ENCODE peak calls at places on chromosomes 5 and 9, in four cellular contexts. One of them, this sample, is unnamed.

GRCh38 chr5:126525630-126526245 is 69.3 kb downstream of the ALDH7A1 start:
- DNase-seq in lower leg skin: peak
- DNase-seq in WTC11: peak
- DNase-seq in breast epithelium: no peak
- DNase-seq in this sample: peak

GRCh38 chr9:72623156-72623555 is 101.7 kb downstream of the TMC1 start:
- DNase-seq in WTC11: no peak
- DNase-seq in lower leg skin: no peak
- DNase-seq in breast epithelium: no peak
- DNase-seq in this sample: no peak

GRCh38 chr5:40797273-40798011 is 732 bp downstream of the PRKAA1 start:
- DNase-seq in breast epithelium: peak
- DNase-seq in WTC11: peak
- DNase-seq in lower leg skin: peak
- DNase-seq in this sample: peak

GRCh38 chr5:74130141-74130897 is 504.3 kb downstream of the ARHGEF28 start:
- DNase-seq in WTC11: no peak
- DNase-seq in lower leg skin: no peak
- DNase-seq in breast epithelium: no peak
- DNase-seq in this sample: no peak

GRCh38 chr9:35367451-35367850 is 122.5 kb upstream of the RUSC2 start:
- DNase-seq in breast epithelium: no peak
- DNase-seq in WTC11: no peak
- DNase-seq in lower leg skin: no peak
- DNase-seq in this sample: no peak

GRCh38 chr5:32206799-32207634 is 32.9 kb upstream of the GOLPH3 start:
- DNase-seq in WTC11: no peak
- DNase-seq in breast epithelium: no peak
- DNase-seq in lower leg skin: no peak
- DNase-seq in this sample: no peak

GRCh38 chr5:80083115-80083890 is 48.2 kb downstream of the THBS4 start:
- DNase-seq in breast epithelium: no peak
- DNase-seq in lower leg skin: peak
- DNase-seq in WTC11: peak
- DNase-seq in this sample: no peak

GRCh38 chr5:158679221-158679641 is 420.5 kb downstream of the EBF1 start:
- DNase-seq in lower leg skin: no peak
- DNase-seq in breast epithelium: no peak
- DNase-seq in WTC11: no peak
- DNase-seq in this sample: no peak

GRCh38 chr9:99998266-99998665 is 91.8 kb downstream of the STX17 start:
- DNase-seq in WTC11: peak
- DNase-seq in breast epithelium: no peak
- DNase-seq in lower leg skin: no peak
- DNase-seq in this sample: no peak

GRCh38 chr5:124263680-124264491 is 482.6 kb downstream of the ZNF608 start:
- DNase-seq in breast epithelium: no peak
- DNase-seq in lower leg skin: no peak
- DNase-seq in WTC11: peak
- DNase-seq in this sample: no peak

GRCh38 chr9:121581775-121582600 is 69.4 kb upstream of the DAB2IP start:
- DNase-seq in breast epithelium: no peak
- DNase-seq in lower leg skin: no peak
- DNase-seq in WTC11: no peak
- DNase-seq in this sample: no peak

GRCh38 chr9:115922441-115922840 is 231.2 kb upstream of the PAPPA start:
- DNase-seq in lower leg skin: no peak
- DNase-seq in breast epithelium: no peak
- DNase-seq in WTC11: no peak
- DNase-seq in this sample: no peak

GRCh38 chr5:142080248-142080647 is 28.3 kb upstream of the NDFIP1 start:
- DNase-seq in WTC11: no peak
- DNase-seq in breast epithelium: no peak
- DNase-seq in lower leg skin: peak
- DNase-seq in this sample: no peak

GRCh38 chr5:62268239-62268638 is 37.8 kb upstream of the KIF2A start:
- DNase-seq in WTC11: no peak
- DNase-seq in breast epithelium: no peak
- DNase-seq in lower leg skin: no peak
- DNase-seq in this sample: no peak

GRCh38 chr9:107612136-107612535 is 122.6 kb upstream of the KLF4 start:
- DNase-seq in breast epithelium: no peak
- DNase-seq in WTC11: no peak
- DNase-seq in lower leg skin: peak
- DNase-seq in this sample: no peak

GRCh38 chr5:110965773-110966581 is 105.5 kb upstream of the TSLP start:
- DNase-seq in breast epithelium: no peak
- DNase-seq in lower leg skin: no peak
- DNase-seq in WTC11: no peak
- DNase-seq in this sample: no peak

GRCh38 chr5:140262839-140263238 is 40.1 kb downstream of the PFDN1 start:
- DNase-seq in breast epithelium: no peak
- DNase-seq in lower leg skin: no peak
- DNase-seq in WTC11: no peak
- DNase-seq in this sample: no peak

GRCh38 chr5:73278693-73279092 is 105.7 kb downstream of the TMEM174 start:
- DNase-seq in WTC11: no peak
- DNase-seq in breast epithelium: peak
- DNase-seq in lower leg skin: no peak
- DNase-seq in this sample: no peak

GRCh38 chr5:122743231-122743630 is 31.6 kb upstream of the SNX2 start:
- DNase-seq in WTC11: no peak
- DNase-seq in breast epithelium: no peak
- DNase-seq in lower leg skin: no peak
- DNase-seq in this sample: no peak

GRCh38 chr9:37373621-37374020 is 48.9 kb upstream of the GRHPR start:
- DNase-seq in lower leg skin: no peak
- DNase-seq in breast epithelium: no peak
- DNase-seq in WTC11: no peak
- DNase-seq in this sample: no peak

GRCh38 chr5:92268343-92268742 is 885.2 kb upstream of the ARRDC3 start:
- DNase-seq in breast epithelium: no peak
- DNase-seq in WTC11: no peak
- DNase-seq in lower leg skin: no peak
- DNase-seq in this sample: no peak

GRCh38 chr5:58887721-58888409 is 305.0 kb downstream of the RAB3C start:
- DNase-seq in WTC11: no peak
- DNase-seq in breast epithelium: no peak
- DNase-seq in lower leg skin: no peak
- DNase-seq in this sample: no peak

GRCh38 chr5:73265641-73266040 is 92.6 kb downstream of the TMEM174 start:
- DNase-seq in WTC11: no peak
- DNase-seq in breast epithelium: no peak
- DNase-seq in lower leg skin: no peak
- DNase-seq in this sample: peak

GRCh38 chr9:83596899-83597504 is 25.9 kb upstream of the IDNK start:
- DNase-seq in breast epithelium: no peak
- DNase-seq in WTC11: peak
- DNase-seq in lower leg skin: no peak
- DNase-seq in this sample: no peak

GRCh38 chr9:68533678-68534077 is 7.0 kb downstream of the TMEM252 start:
- DNase-seq in lower leg skin: no peak
- DNase-seq in WTC11: no peak
- DNase-seq in breast epithelium: no peak
- DNase-seq in this sample: no peak

GRCh38 chr9:68530618-68531017 is 10.1 kb downstream of the TMEM252 start:
- DNase-seq in WTC11: peak
- DNase-seq in lower leg skin: no peak
- DNase-seq in breast epithelium: no peak
- DNase-seq in this sample: no peak
- TF ChIP-seq CTCF in WTC11: no peak
- TF ChIP-seq CTCF in lower leg skin: no peak
- TF ChIP-seq CTCF in breast epithelium: no peak
- TF ChIP-seq CTCF in this sample: no peak

GRCh38 chr9:104293877-104294276 is 199.8 kb downstream of the SMC2 start:
- DNase-seq in WTC11: no peak
- DNase-seq in lower leg skin: no peak
- DNase-seq in breast epithelium: no peak
- DNase-seq in this sample: no peak
- TF ChIP-seq CTCF in WTC11: no peak
- TF ChIP-seq CTCF in lower leg skin: no peak
- TF ChIP-seq CTCF in breast epithelium: no peak
- TF ChIP-seq CTCF in this sample: no peak

DNA sequence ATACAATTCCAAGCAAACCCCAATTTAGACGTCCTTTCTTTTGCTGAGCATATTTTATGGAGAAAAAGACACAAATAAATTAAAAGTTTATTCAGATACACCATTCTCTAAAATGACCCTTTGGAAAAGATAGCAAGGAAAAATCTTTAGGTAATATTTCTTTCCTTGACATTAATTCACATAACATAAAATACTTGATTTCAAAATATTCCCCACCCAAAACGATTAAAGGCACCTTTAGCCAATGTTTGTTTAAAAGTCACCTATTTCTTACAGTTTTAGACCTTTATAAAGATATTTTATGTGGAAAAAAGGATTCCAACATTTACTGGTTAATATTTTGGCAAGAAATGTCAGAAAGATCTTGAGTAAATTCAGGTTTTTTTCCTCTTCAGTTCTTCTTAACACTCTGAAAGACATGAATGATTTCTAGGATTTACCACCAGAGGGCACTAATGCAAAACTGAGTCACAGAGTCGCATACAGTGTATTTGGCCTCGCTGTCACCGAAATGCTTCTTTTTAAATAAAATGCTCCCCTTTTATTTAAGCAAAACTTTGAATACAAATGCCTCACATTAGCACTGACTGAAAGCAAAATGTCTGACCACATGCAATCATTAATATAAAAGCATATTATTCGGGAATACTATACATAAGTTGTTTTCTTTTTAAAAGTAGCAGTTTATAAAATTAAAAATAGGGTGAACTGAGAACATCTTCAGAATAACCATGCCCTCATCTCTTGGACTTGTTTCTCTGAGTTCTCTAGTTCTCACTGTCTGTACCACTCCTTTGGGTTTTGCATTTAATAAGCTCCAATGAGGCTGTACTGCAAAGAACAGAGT is 122.5 kb downstream of the SLC1A3 start:
- DNase-seq in breast epithelium: no peak
- DNase-seq in WTC11: no peak
- DNase-seq in lower leg skin: no peak
- DNase-seq in this sample: no peak
- TF ChIP-seq CTCF in breast epithelium: peak
- TF ChIP-seq CTCF in WTC11: peak
- TF ChIP-seq CTCF in lower leg skin: no peak
- TF ChIP-seq CTCF in this sample: peak

GRCh38 chr5:162956570-162956969 is 480.8 kb upstream of the CCNG1 start:
- DNase-seq in WTC11: no peak
- DNase-seq in lower leg skin: no peak
- DNase-seq in breast epithelium: no peak
- DNase-seq in this sample: no peak
- TF ChIP-seq CTCF in WTC11: no peak
- TF ChIP-seq CTCF in lower leg skin: no peak
- TF ChIP-seq CTCF in breast epithelium: no peak
- TF ChIP-seq CTCF in this sample: no peak

GRCh38 chr9:137299938-137300337 is 2.1 kb downstream of the NRARP start:
- DNase-seq in WTC11: peak
- DNase-seq in breast epithelium: no peak
- DNase-seq in lower leg skin: no peak
- DNase-seq in this sample: no peak

GRCh38 chr9:137303031-137303892 is 1.2 kb upstream of the NRARP start:
- DNase-seq in lower leg skin: peak
- DNase-seq in WTC11: no peak
- DNase-seq in breast epithelium: no peak
- DNase-seq in this sample: no peak

GRCh38 chr9:137300607-137301085 is 1.4 kb downstream of the NRARP start:
- DNase-seq in lower leg skin: no peak
- DNase-seq in WTC11: peak
- DNase-seq in breast epithelium: no peak
- DNase-seq in this sample: no peak

GRCh38 chr9:137302176-137303030 is at the start of gene NRARP:
- DNase-seq in WTC11: peak
- DNase-seq in lower leg skin: peak
- DNase-seq in breast epithelium: peak
- DNase-seq in this sample: peak

DNA sequence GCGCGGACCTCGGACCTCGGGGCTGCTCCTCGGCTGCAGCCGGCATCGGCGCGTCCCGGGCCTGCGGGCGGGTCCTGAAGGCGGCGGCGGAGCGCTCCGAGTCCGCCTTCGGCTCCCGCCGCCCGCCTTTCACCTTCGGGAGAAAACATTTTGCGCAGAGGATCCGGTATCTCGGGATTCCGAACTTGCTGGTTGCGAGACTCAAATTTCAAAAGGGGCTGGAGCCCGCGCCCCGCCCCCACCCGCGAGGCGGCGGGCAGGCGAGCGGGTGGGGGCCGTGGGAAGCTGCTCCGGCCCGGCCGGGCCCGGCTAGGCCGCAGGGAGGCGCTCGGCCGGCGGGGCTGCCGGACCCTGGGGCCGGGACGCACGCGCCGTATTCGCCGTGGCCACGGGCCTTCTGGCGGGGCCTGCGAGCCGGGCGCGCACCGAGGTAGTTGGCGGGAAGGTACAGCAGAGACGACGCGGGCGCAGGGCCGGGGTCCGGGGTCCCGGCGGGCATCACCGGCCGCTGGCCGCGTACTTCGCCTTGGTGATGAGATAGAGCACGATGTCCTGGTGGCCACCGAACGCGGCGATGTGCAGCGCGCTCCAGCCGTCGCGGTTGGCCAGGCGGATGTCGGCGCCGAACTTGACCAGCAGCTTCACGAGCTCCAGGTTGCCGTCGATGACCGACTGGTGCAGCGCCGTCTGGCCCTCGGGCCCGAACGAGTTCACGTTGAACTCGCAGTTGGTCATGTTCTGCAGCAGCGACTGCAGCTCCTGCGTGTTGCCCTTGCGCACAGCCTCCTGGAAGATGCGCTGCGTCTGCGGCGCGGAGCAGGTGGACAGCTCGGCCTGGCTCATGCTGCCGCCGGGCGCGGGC is 754 bp downstream of the NRARP start:
- DNase-seq in WTC11: peak
- DNase-seq in lower leg skin: peak
- DNase-seq in breast epithelium: no peak
- DNase-seq in this sample: no peak
- TF ChIP-seq CTCF in WTC11: no peak
- TF ChIP-seq CTCF in lower leg skin: no peak
- TF ChIP-seq CTCF in breast epithelium: no peak
- TF ChIP-seq CTCF in this sample: peak

This sample was measured in osteocyte.